ENCODE peak calls at places on chromosomes 2 and 18, in eight cellular contexts. D is SW 1271; U is AG04450; J is EL; Y is heart left ventricle; N is EH; Z is stimulated activated CD4-positive, alpha-beta T cell treated with anti-CD3 and anti-CD28 coated beads, Interleukin-15, amount 100 ng/mL, for 24 hours; R is CD8-positive, alpha-beta T cell. I is an unnamed sample.

GRCh38 chr18:63410792-63411191 is 11.5 kb downstream of the VPS4B start:
- DNase-seq in J (peak; percentile 74), R (no peak), N (peak; percentile 71), Z (no peak), Y (no peak), D (peak; percentile 30), U (peak; percentile 36), I (no peak)

GRCh38 chr18:25743661-25744151 is 346.7 kb downstream of the SS18 start:
- DNase-seq in D (no peak), N (no peak), R (no peak), Z (no peak), U (no peak), J (no peak), Y (no peak), I (no peak)

GRCh38 chr2:62398295-62398855 is 107.6 kb downstream of the TMEM17 start:
- DNase-seq in Y (no peak), Z (no peak), U (no peak), N (no peak), R (no peak), D (no peak), J (no peak), I (no peak)

GRCh38 chr2:43406643-43407042 is 180.2 kb upstream of the ZFP36L2 start:
- DNase-seq in Y (no peak), D (no peak), Z (no peak), U (no peak), J (no peak), R (no peak), N (no peak), I (no peak)

GRCh38 chr18:62715829-62716678 is 713 bp downstream of the PHLPP1 start:
- DNase-seq in R (peak; percentile 61), U (no peak), Y (peak; percentile 59), J (peak; percentile 65), D (no peak), Z (peak; percentile 68), N (peak; percentile 71), I (peak; percentile 77)

GRCh38 chr18:55781481-55781957 is 193.5 kb upstream of the TCF4 start:
- DNase-seq in U (no peak), J (peak; percentile 72), R (no peak), Z (no peak), Y (peak; percentile 33), N (peak; percentile 79), D (peak; percentile 19), I (no peak)

GRCh38 chr2:203648273-203648672 is 58.2 kb upstream of the CD28 start:
- DNase-seq in J (no peak), R (no peak), U (no peak), Y (no peak), N (no peak), D (no peak), Z (no peak), I (no peak)

GRCh38 chr2:221572821-221573429 is 821 bp upstream of the EPHA4 start:
- DNase-seq in J (peak; percentile 60), R (peak; percentile 34), U (no peak), Z (peak; percentile 49), N (peak; percentile 63), Y (peak; percentile 54), D (no peak), I (peak; percentile 31)

GRCh38 chr2:20071397-20072383 is 20.3 kb upstream of the LAPTM4A start:
- DNase-seq in R (no peak), D (no peak), J (peak; percentile 96), N (peak; percentile 99), Z (no peak), Y (peak; percentile 88), U (peak; percentile 97), I (no peak)

GRCh38 chr2:10141736-10142639 is 19.4 kb downstream of the RRM2 start:
- DNase-seq in N (no peak), Y (no peak), Z (peak; percentile 53), U (no peak), J (no peak), R (peak; percentile 35), D (no peak), I (peak; percentile 36)

GRCh38 chr2:214630402-214631035 is 179.0 kb downstream of the BARD1 start:
- DNase-seq in U (peak; percentile 29), D (no peak), Z (no peak), Y (no peak), N (peak; percentile 41), J (peak; percentile 43), R (no peak), I (no peak)

GRCh38 chr2:79935771-79936657 is 368.5 kb downstream of the LRRTM1 start:
- DNase-seq in D (peak; percentile 43), U (peak; percentile 44), J (peak; percentile 61), R (no peak), Z (peak; percentile 10), N (peak; percentile 67), Y (peak; percentile 30), I (peak; percentile 11)

GRCh38 chr2:62565309-62565908 is 59.4 kb upstream of the TMEM17 start:
- DNase-seq in N (no peak), R (no peak), U (no peak), D (no peak), Y (no peak), J (no peak), Z (no peak), I (no peak)

GRCh38 chr18:10131036-10131774 is 217.4 kb downstream of the VAPA start:
- DNase-seq in J (no peak), D (no peak), U (no peak), R (no peak), N (no peak), Y (no peak), Z (no peak), I (no peak)

GRCh38 chr2:231672617-231673347 is 35.5 kb upstream of the PTMA start:
- DNase-seq in N (peak; percentile 55), U (no peak), Z (peak; percentile 34), Y (peak; percentile 62), D (no peak), R (no peak), J (peak; percentile 63), I (no peak)

GRCh38 chr2:84697895-84698294 is 181.6 kb downstream of the DNAH6 start:
- DNase-seq in U (no peak), J (peak; percentile 31), D (no peak), N (no peak), R (no peak), Z (no peak), Y (peak; percentile 25), I (no peak)

GRCh38 chr2:169131587-169132512 is 62.5 kb downstream of the DHRS9 start:
- DNase-seq in J (peak; percentile 66), Z (no peak), Y (no peak), U (no peak), D (peak; percentile 60), N (peak; percentile 51), R (no peak), I (peak; percentile 8)

GRCh38 chr2:147108553-147108952 is 736.3 kb upstream of the ACVR2A start:
- DNase-seq in J (no peak), Z (no peak), U (no peak), R (no peak), D (no peak), N (no peak), Y (no peak), I (no peak)

GRCh38 chr2:71801969-71802368 is 345.7 kb downstream of the CYP26B1 start:
- DNase-seq in U (no peak), N (peak; percentile 70), Y (peak; percentile 73), Z (peak; percentile 21), D (peak; percentile 8), R (no peak), J (peak; percentile 69), I (peak; percentile 10)

GRCh38 chr2:241066893-241067341 is 35.2 kb downstream of the MTERF4 start:
- DNase-seq in Z (no peak), N (peak; percentile 14), R (no peak), J (no peak), U (no peak), Y (no peak), D (no peak), I (no peak)

GRCh38 chr2:79750321-79750720 is 237.5 kb downstream of the CTNNA2 start:
- DNase-seq in J (no peak), D (no peak), Z (no peak), R (no peak), N (no peak), U (no peak), Y (no peak), I (no peak)

GRCh38 chr2:71554706-71555056 is 101.3 kb downstream of the DYSF start:
- DNase-seq in R (no peak), D (no peak), Z (no peak), N (no peak), J (no peak), U (no peak), Y (peak; percentile 20), I (no peak)

GRCh38 chr18:34933880-34934689 is 107.1 kb upstream of the MAPRE2 start:
- DNase-seq in D (no peak), Z (no peak), U (no peak), N (no peak), R (no peak), Y (no peak), J (no peak), I (no peak)